ENCODE peak calls at places on chromosomes 3 and 15, in ten cellular contexts. One of them, this sample, is unnamed.

GRCh38 chr3:126732281-126733060 is 28.4 kb downstream of the CHCHD6 start:
- DNase-seq in A549: no peak
- DNase-seq in lung: no peak
- DNase-seq in neural progenitor cell: no peak
- DNase-seq in spleen: no peak
- DNase-seq in WERI-Rb-1: no peak
- DNase-seq in HFFc6: no peak
- DNase-seq in cardiac muscle cell: no peak
- DNase-seq in hepatocyte: no peak
- DNase-seq in AG09309: no peak
- DNase-seq in this sample: no peak

GRCh38 chr3:165128544-165128943 is 50.2 kb upstream of the SI start:
- DNase-seq in WERI-Rb-1: no peak
- DNase-seq in AG09309: no peak
- DNase-seq in hepatocyte: no peak
- DNase-seq in cardiac muscle cell: no peak
- DNase-seq in spleen: no peak
- DNase-seq in lung: no peak
- DNase-seq in neural progenitor cell: no peak
- DNase-seq in HFFc6: no peak
- DNase-seq in A549: no peak
- DNase-seq in this sample: no peak

GRCh38 chr15:78308422-78309021 is 9.1 kb upstream of the SKIC8 start:
- DNase-seq in cardiac muscle cell: peak
- DNase-seq in AG09309: no peak
- DNase-seq in HFFc6: peak
- DNase-seq in neural progenitor cell: peak
- DNase-seq in A549: peak
- DNase-seq in WERI-Rb-1: peak
- DNase-seq in lung: peak
- DNase-seq in hepatocyte: peak
- DNase-seq in spleen: peak
- DNase-seq in this sample: peak

GRCh38 chr3:48151807-48152427 is 36.3 kb downstream of the CDC25A start:
- DNase-seq in A549: no peak
- DNase-seq in neural progenitor cell: no peak
- DNase-seq in WERI-Rb-1: peak
- DNase-seq in hepatocyte: no peak
- DNase-seq in lung: no peak
- DNase-seq in spleen: no peak
- DNase-seq in cardiac muscle cell: no peak
- DNase-seq in HFFc6: no peak
- DNase-seq in AG09309: no peak
- DNase-seq in this sample: no peak

GRCh38 chr15:43370310-43370974 is 401 bp downstream of the ZSCAN29 start:
- DNase-seq in A549: no peak
- DNase-seq in lung: peak
- DNase-seq in neural progenitor cell: peak
- DNase-seq in spleen: no peak
- DNase-seq in AG09309: no peak
- DNase-seq in HFFc6: peak
- DNase-seq in cardiac muscle cell: peak
- DNase-seq in WERI-Rb-1: peak
- DNase-seq in hepatocyte: peak
- DNase-seq in this sample: peak

GRCh38 chr3:191290311-191291025 is 38.7 kb upstream of the CCDC50 start:
- DNase-seq in cardiac muscle cell: no peak
- DNase-seq in WERI-Rb-1: no peak
- DNase-seq in A549: no peak
- DNase-seq in lung: no peak
- DNase-seq in HFFc6: no peak
- DNase-seq in hepatocyte: no peak
- DNase-seq in AG09309: no peak
- DNase-seq in spleen: no peak
- DNase-seq in neural progenitor cell: no peak
- DNase-seq in this sample: no peak

GRCh38 chr3:113948015-113948917 is 453 bp downstream of the ZDHHC23 start:
- DNase-seq in cardiac muscle cell: peak
- DNase-seq in A549: peak
- DNase-seq in AG09309: no peak
- DNase-seq in spleen: peak
- DNase-seq in hepatocyte: peak
- DNase-seq in lung: peak
- DNase-seq in WERI-Rb-1: peak
- DNase-seq in HFFc6: no peak
- DNase-seq in neural progenitor cell: peak
- DNase-seq in this sample: peak

GRCh38 chr15:40749151-40749630 is 5.9 kb downstream of the RMDN3 start:
- DNase-seq in A549: no peak
- DNase-seq in hepatocyte: no peak
- DNase-seq in WERI-Rb-1: no peak
- DNase-seq in neural progenitor cell: no peak
- DNase-seq in lung: no peak
- DNase-seq in cardiac muscle cell: no peak
- DNase-seq in HFFc6: no peak
- DNase-seq in AG09309: no peak
- DNase-seq in spleen: no peak
- DNase-seq in this sample: no peak

GRCh38 chr3:81716870-81717509 is 44.5 kb downstream of the GBE1 start:
- DNase-seq in HFFc6: peak
- DNase-seq in spleen: no peak
- DNase-seq in A549: peak
- DNase-seq in cardiac muscle cell: peak
- DNase-seq in neural progenitor cell: no peak
- DNase-seq in lung: no peak
- DNase-seq in hepatocyte: peak
- DNase-seq in AG09309: peak
- DNase-seq in WERI-Rb-1: peak
- DNase-seq in this sample: no peak

GRCh38 chr3:129892857-129893615 is 475 bp downstream of the TMCC1 start:
- DNase-seq in HFFc6: no peak
- DNase-seq in WERI-Rb-1: peak
- DNase-seq in cardiac muscle cell: peak
- DNase-seq in hepatocyte: no peak
- DNase-seq in spleen: peak
- DNase-seq in lung: peak
- DNase-seq in AG09309: no peak
- DNase-seq in neural progenitor cell: peak
- DNase-seq in A549: no peak
- DNase-seq in this sample: peak

GRCh38 chr3:14703128-14703750 is 28.3 kb downstream of the C3orf20 start:
- DNase-seq in A549: no peak
- DNase-seq in neural progenitor cell: no peak
- DNase-seq in HFFc6: no peak
- DNase-seq in cardiac muscle cell: no peak
- DNase-seq in spleen: no peak
- DNase-seq in WERI-Rb-1: no peak
- DNase-seq in AG09309: no peak
- DNase-seq in hepatocyte: no peak
- DNase-seq in lung: no peak
- DNase-seq in this sample: no peak

GRCh38 chr3:152742368-152743347 is 92.3 kb upstream of the P2RY1 start:
- DNase-seq in spleen: no peak
- DNase-seq in cardiac muscle cell: no peak
- DNase-seq in AG09309: no peak
- DNase-seq in hepatocyte: no peak
- DNase-seq in WERI-Rb-1: no peak
- DNase-seq in A549: no peak
- DNase-seq in neural progenitor cell: no peak
- DNase-seq in lung: no peak
- DNase-seq in HFFc6: no peak
- DNase-seq in this sample: no peak

GRCh38 chr3:111943533-111943932 is 35.3 kb upstream of the ABHD10 start:
- DNase-seq in spleen: no peak
- DNase-seq in A549: no peak
- DNase-seq in hepatocyte: no peak
- DNase-seq in HFFc6: no peak
- DNase-seq in AG09309: no peak
- DNase-seq in WERI-Rb-1: no peak
- DNase-seq in cardiac muscle cell: no peak
- DNase-seq in lung: no peak
- DNase-seq in neural progenitor cell: no peak
- DNase-seq in this sample: no peak

GRCh38 chr15:99315636-99316035 is 64.4 kb downstream of the LRRC28 start:
- DNase-seq in WERI-Rb-1: no peak
- DNase-seq in AG09309: no peak
- DNase-seq in spleen: no peak
- DNase-seq in neural progenitor cell: no peak
- DNase-seq in lung: no peak
- DNase-seq in A549: no peak
- DNase-seq in cardiac muscle cell: no peak
- DNase-seq in HFFc6: no peak
- DNase-seq in hepatocyte: no peak
- DNase-seq in this sample: no peak

GRCh38 chr3:142904639-142905441 is 16.0 kb upstream of the PCOLCE2 start:
- DNase-seq in neural progenitor cell: peak
- DNase-seq in spleen: no peak
- DNase-seq in WERI-Rb-1: peak
- DNase-seq in HFFc6: peak
- DNase-seq in AG09309: no peak
- DNase-seq in cardiac muscle cell: peak
- DNase-seq in A549: peak
- DNase-seq in hepatocyte: peak
- DNase-seq in lung: no peak
- DNase-seq in this sample: no peak

GRCh38 chr3:64908292-64908691 is 220.5 kb upstream of the ADAMTS9 start:
- DNase-seq in neural progenitor cell: no peak
- DNase-seq in hepatocyte: peak
- DNase-seq in A549: no peak
- DNase-seq in lung: no peak
- DNase-seq in spleen: no peak
- DNase-seq in AG09309: no peak
- DNase-seq in HFFc6: no peak
- DNase-seq in cardiac muscle cell: no peak
- DNase-seq in WERI-Rb-1: no peak
- DNase-seq in this sample: no peak

GRCh38 chr3:73449774-73450173 is 175.0 kb downstream of the PDZRN3 start:
- DNase-seq in WERI-Rb-1: no peak
- DNase-seq in A549: no peak
- DNase-seq in AG09309: no peak
- DNase-seq in hepatocyte: no peak
- DNase-seq in lung: no peak
- DNase-seq in spleen: no peak
- DNase-seq in neural progenitor cell: no peak
- DNase-seq in cardiac muscle cell: no peak
- DNase-seq in HFFc6: no peak
- DNase-seq in this sample: no peak

GRCh38 chr3:32502089-32502943 is at the start of gene CMTM6:
- DNase-seq in cardiac muscle cell: peak
- DNase-seq in A549: peak
- DNase-seq in hepatocyte: peak
- DNase-seq in HFFc6: peak
- DNase-seq in neural progenitor cell: peak
- DNase-seq in spleen: peak
- DNase-seq in AG09309: no peak
- DNase-seq in WERI-Rb-1: peak
- DNase-seq in lung: peak
- DNase-seq in this sample: peak
- TF ChIP-seq CTCF in cardiac muscle cell: no peak
- TF ChIP-seq CTCF in A549: no peak
- TF ChIP-seq CTCF in hepatocyte: no peak
- TF ChIP-seq CTCF in HFFc6: no peak
- TF ChIP-seq CTCF in neural progenitor cell: no peak
- TF ChIP-seq CTCF in spleen: no peak
- TF ChIP-seq CTCF in AG09309: no peak
- TF ChIP-seq CTCF in WERI-Rb-1: no peak
- TF ChIP-seq CTCF in lung: no peak
- TF ChIP-seq CTCF in this sample: no peak

DNA sequence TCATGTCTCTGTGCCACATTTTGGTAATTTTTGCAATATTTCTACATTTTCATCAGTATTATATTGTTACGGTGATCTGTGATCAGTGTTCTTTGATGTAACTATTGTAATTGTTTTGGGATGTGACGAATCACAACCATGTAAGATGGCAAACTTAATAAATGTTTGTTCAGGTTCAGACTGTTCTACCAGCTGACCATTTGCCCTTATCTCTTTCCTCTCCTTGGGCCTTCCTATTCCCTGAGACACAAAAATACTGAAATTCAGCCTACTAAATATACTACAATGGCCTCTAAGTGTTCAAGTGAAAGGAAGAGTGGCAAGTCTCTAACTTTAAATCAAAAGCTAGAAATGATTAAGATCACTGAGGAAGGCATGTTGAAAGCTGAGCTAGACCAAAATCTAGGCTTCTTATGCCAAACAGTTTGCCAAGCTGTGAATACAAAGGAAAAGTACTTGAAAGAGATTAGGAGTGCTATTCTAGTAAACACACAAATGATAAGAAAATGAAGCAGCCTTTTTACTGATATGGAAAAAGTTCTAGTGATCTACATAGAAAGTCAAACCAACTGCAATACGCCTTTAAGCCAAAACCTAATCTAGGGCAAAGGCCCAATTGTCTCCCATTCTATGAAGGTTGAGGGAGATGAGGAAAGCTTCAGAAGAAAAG is 952.8 kb downstream of the ROBO1 start:
- DNase-seq in lung: no peak
- DNase-seq in spleen: no peak
- DNase-seq in hepatocyte: no peak
- DNase-seq in AG09309: no peak
- DNase-seq in A549: no peak
- DNase-seq in neural progenitor cell: no peak
- DNase-seq in cardiac muscle cell: no peak
- DNase-seq in HFFc6: no peak
- DNase-seq in WERI-Rb-1: no peak
- DNase-seq in this sample: no peak
- TF ChIP-seq CTCF in lung: no peak
- TF ChIP-seq CTCF in spleen: no peak
- TF ChIP-seq CTCF in hepatocyte: no peak
- TF ChIP-seq CTCF in AG09309: no peak
- TF ChIP-seq CTCF in A549: no peak
- TF ChIP-seq CTCF in neural progenitor cell: no peak
- TF ChIP-seq CTCF in cardiac muscle cell: no peak
- TF ChIP-seq CTCF in HFFc6: no peak
- TF ChIP-seq CTCF in WERI-Rb-1: no peak
- TF ChIP-seq CTCF in this sample: no peak

GRCh38 chr15:74835312-74835823 is 7.6 kb downstream of the ULK3 start:
- DNase-seq in AG09309: no peak
- DNase-seq in HFFc6: peak
- DNase-seq in neural progenitor cell: peak
- DNase-seq in WERI-Rb-1: peak
- DNase-seq in lung: peak
- DNase-seq in spleen: no peak
- DNase-seq in cardiac muscle cell: peak
- DNase-seq in A549: peak
- DNase-seq in hepatocyte: peak
- DNase-seq in this sample: peak
- TF ChIP-seq CTCF in AG09309: peak
- TF ChIP-seq CTCF in HFFc6: peak
- TF ChIP-seq CTCF in neural progenitor cell: peak
- TF ChIP-seq CTCF in WERI-Rb-1: peak
- TF ChIP-seq CTCF in lung: peak
- TF ChIP-seq CTCF in spleen: peak
- TF ChIP-seq CTCF in cardiac muscle cell: peak
- TF ChIP-seq CTCF in A549: peak
- TF ChIP-seq CTCF in hepatocyte: peak
- TF ChIP-seq CTCF in this sample: peak

DNA sequence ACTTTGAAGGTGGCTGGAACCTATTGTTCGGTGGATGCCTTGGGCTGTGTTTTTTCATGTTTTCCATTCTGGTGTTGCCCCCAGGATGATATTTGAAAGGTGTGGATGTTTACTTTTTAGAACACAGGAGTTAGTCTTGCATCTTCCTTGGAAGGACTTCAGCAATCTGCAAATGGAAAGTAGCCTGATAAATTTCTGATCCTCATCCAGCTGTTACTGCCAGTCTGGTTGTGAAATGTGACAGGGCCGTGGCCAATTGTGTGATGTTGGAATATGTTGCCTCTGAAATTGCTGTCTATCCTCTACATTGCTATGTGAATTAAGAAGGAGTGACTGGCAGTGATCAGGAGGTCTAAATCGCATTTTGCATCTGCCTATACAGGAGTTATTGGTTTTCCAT is 382.5 kb upstream of the C2CD4B start:
- DNase-seq in AG09309: no peak
- DNase-seq in spleen: no peak
- DNase-seq in cardiac muscle cell: no peak
- DNase-seq in HFFc6: no peak
- DNase-seq in neural progenitor cell: no peak
- DNase-seq in WERI-Rb-1: no peak
- DNase-seq in hepatocyte: no peak
- DNase-seq in A549: no peak
- DNase-seq in lung: no peak
- DNase-seq in this sample: no peak
- TF ChIP-seq CTCF in AG09309: no peak
- TF ChIP-seq CTCF in spleen: no peak
- TF ChIP-seq CTCF in cardiac muscle cell: no peak
- TF ChIP-seq CTCF in HFFc6: no peak
- TF ChIP-seq CTCF in neural progenitor cell: no peak
- TF ChIP-seq CTCF in WERI-Rb-1: no peak
- TF ChIP-seq CTCF in hepatocyte: no peak
- TF ChIP-seq CTCF in A549: no peak
- TF ChIP-seq CTCF in lung: no peak
- TF ChIP-seq CTCF in this sample: no peak